ENCODE peak calls at places on chromosomes 1 and 21, in nine cellular contexts. C, B, J, S, F, P, E, O and H are unnamed samples. For H3K4me1, the result is how much of the 10 kb centered on the place peaks cover.

GRCh38 chr21:18070392-18070791 is 174.2 kb upstream of the CHODL start:
- DNase-seq in E (no peak), B (no peak), C (no peak), F (no peak), J (no peak), S (no peak), O (no peak), P (no peak), H (peak)

GRCh38 chr1:108817016-108817415 is 39.9 kb downstream of the AKNAD1 start:
- DNase-seq in O (no peak), P (no peak), F (no peak), S (peak), J (no peak), B (no peak), E (no peak), C (peak), H (peak)

GRCh38 chr1:229190057-229190590 is 80.8 kb upstream of the RAB4A start:
- DNase-seq in E (no peak), B (no peak), P (no peak), S (no peak), J (no peak), F (no peak), O (no peak), C (no peak), H (no peak)

GRCh38 chr21:46274797-46275390 is 10.5 kb downstream of the MCM3AP start:
- DNase-seq in E (no peak), F (no peak), C (no peak), B (no peak), S (no peak), P (no peak), J (no peak), O (no peak), H (no peak)

GRCh38 chr1:168554603-168555520 is 11.1 kb upstream of the XCL2 start:
- DNase-seq in E (no peak), P (no peak), J (no peak), B (no peak), C (no peak), F (no peak), O (no peak), S (no peak), H (no peak)

GRCh38 chr1:161946071-161946987 is 77.3 kb downstream of the OLFML2B start:
- DNase-seq in F (no peak), B (no peak), C (no peak), J (no peak), O (no peak), S (no peak), P (no peak), E (no peak), H (peak)

GRCh38 chr1:106536741-106537140 is 519.7 kb upstream of the PRMT6 start:
- DNase-seq in F (no peak), S (no peak), J (no peak), E (no peak), P (no peak), C (no peak), O (no peak), B (no peak), H (no peak)

GRCh38 chr1:10122926-10123325 is 87.4 kb upstream of the KIF1B start:
- DNase-seq in J (no peak), F (no peak), S (peak), E (peak), C (no peak), O (no peak), P (peak), B (no peak), H (peak)

GRCh38 chr1:207073906-207074820 is 14.5 kb upstream of the C4BPB start:
- DNase-seq in P (no peak), J (no peak), B (no peak), E (no peak), S (no peak), O (no peak), C (no peak), F (no peak), H (no peak)

GRCh38 chr1:226986496-226987178 is 46.5 kb downstream of the COQ8A start:
- DNase-seq in C (no peak), O (no peak), F (no peak), S (no peak), B (no peak), J (no peak), P (no peak), E (peak), H (no peak)

GRCh38 chr1:205963352-205963751 is 20.1 kb upstream of the SLC26A9 start:
- DNase-seq in P (no peak), O (no peak), B (no peak), F (no peak), S (no peak), C (no peak), E (no peak), J (no peak), H (peak)

GRCh38 chr1:207002731-207003146 is 29.8 kb downstream of the C1orf116 start:
- DNase-seq in P (no peak), S (no peak), C (no peak), E (no peak), O (peak), B (no peak), F (no peak), J (no peak), H (no peak)

GRCh38 chr21:25639167-25639921 is at the start of gene JAM2:
- DNase-seq in P (peak), J (no peak), F (peak), B (peak), S (peak), E (peak), O (peak), C (peak), H (peak)

GRCh38 chr1:40742363-40743061 is 41.1 kb upstream of the KCNQ4 start:
- DNase-seq in E (no peak), F (no peak), S (no peak), O (no peak), P (no peak), C (no peak), B (no peak), J (no peak), H (no peak)

GRCh38 chr1:54324031-54324654 is 82.1 kb downstream of the SSBP3 start:
- DNase-seq in E (peak), J (no peak), O (no peak), B (no peak), S (peak), F (peak), P (peak), C (no peak), H (no peak)

GRCh38 chr1:89938171-89939055 is 56.5 kb upstream of the ZNF326 start:
- DNase-seq in F (no peak), S (no peak), C (no peak), J (no peak), B (no peak), P (no peak), E (no peak), O (no peak), H (no peak)

GRCh38 chr1:35442737-35443136 is 114.5 kb downstream of the KIAA0319L start:
- DNase-seq in P (no peak), C (no peak), J (no peak), O (no peak), F (no peak), B (no peak), S (no peak), E (no peak), H (peak)

GRCh38 chr21:32717851-32718316 is 9.9 kb downstream of the SYNJ1 start:
- DNase-seq in E (no peak), C (no peak), F (no peak), B (no peak), J (no peak), P (no peak), O (no peak), S (no peak), H (no peak)

GRCh38 chr1:82062206-82062605 is 261.5 kb downstream of the ADGRL2 start:
- DNase-seq in F (no peak), S (no peak), E (no peak), B (no peak), J (no peak), O (no peak), P (no peak), C (no peak), H (no peak)

GRCh38 chr1:15354580-15354965 is 55.1 kb upstream of the EFHD2 start:
- DNase-seq in B (no peak), O (no peak), J (no peak), C (no peak), E (no peak), S (no peak), P (no peak), F (no peak), H (no peak)

GRCh38 chr1:51583532-51583931 is 33.4 kb upstream of the OSBPL9 start:
- DNase-seq in O (peak), P (peak), E (peak), C (peak), B (no peak), J (peak), F (peak), S (peak), H (peak)

GRCh38 chr21:33682992-33683627 is 40.8 kb downstream of the ITSN1 start:
- DNase-seq in O (no peak), B (peak), F (no peak), P (peak), C (no peak), E (no peak), J (no peak), S (no peak), H (no peak)

GRCh38 chr1:42975038-42975437 is 16.4 kb upstream of the SLC2A1 start:
- DNase-seq in F (no peak), S (no peak), E (no peak), O (no peak), J (no peak), B (no peak), P (no peak), C (peak), H (no peak)

GRCh38 chr21:26224351-26224750 is 53.8 kb upstream of the APP start:
- DNase-seq in C (no peak), J (no peak), E (no peak), F (no peak), O (no peak), S (no peak), P (no peak), B (no peak), H (no peak)

GRCh38 chr21:16454371-16454770 is 724.6 kb downstream of the USP25 start:
- DNase-seq in E (no peak), S (no peak), J (no peak), C (no peak), P (no peak), F (no peak), B (no peak), O (no peak), H (no peak)
- TF ChIP-seq CTCF in E (no peak), S (no peak), J (no peak), C (peak), P (peak), F (peak), B (peak), O (no peak), H (peak)

DNA sequence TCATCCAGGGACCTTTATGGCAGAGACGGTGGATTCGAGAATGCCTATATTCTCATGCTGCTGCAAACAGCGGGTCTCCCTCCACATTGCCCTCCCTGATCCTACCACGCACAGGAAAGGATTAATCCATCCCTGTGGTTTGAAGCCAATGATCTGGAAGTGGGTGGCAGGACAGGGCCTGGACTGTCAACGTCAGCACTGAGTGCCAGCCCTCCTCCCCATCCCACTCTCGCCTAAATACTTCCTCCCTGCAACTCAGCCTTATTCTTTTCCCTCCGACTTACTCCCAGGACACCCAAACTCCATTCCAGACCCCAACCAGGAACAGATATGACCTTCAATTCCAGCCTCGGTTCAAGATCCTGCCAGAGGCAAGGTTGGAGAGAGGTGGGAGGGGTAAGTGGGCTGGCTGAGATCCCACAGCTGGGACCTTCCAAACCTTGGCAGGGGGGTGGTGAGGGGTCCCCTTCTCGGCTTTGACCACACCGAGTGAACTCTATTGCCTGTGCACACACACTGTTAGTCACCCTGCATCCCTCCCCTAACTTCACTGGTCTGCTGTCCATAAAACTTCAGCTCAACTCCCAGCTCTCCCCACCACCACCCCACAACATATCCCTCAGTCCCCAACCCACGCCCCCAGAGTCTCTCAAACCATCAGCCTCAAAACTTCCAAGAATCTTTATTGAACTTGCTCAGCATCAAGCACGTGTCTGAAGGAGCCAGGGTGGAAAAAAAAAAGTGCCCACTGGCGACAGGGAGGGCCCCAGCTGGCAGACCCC is 2.4 kb upstream of the S100A5 start:
- DNase-seq in O (no peak), B (no peak), S (no peak), J (no peak), P (no peak), E (no peak), F (no peak), C (no peak), H (peak)
- H3K4me1 ChIP-seq in O (half or more), B (under half), S (under half), J (half or more), P (under half), E (half or more), F (half or more), C (under half), H (under half)

GRCh38 chr1:94063379-94063778 is 57.6 kb downstream of the ABCA4 start:
- DNase-seq in C (peak), B (peak), J (no peak), O (no peak), F (peak), P (peak), E (peak), S (peak), H (no peak)
- TF ChIP-seq CTCF in C (peak), B (peak), J (peak), O (peak), F (peak), P (peak), E (no peak), S (peak), H (peak)

GRCh38 chr1:234729566-234729965 is 119.6 kb upstream of the IRF2BP2 start:
- DNase-seq in O (no peak), F (no peak), B (no peak), P (no peak), S (no peak), E (peak), J (no peak), C (no peak), H (peak)
- H3K4me1 ChIP-seq in O (half or more), F (half or more), B (half or more), P (under half), S (under half), E (under half), J (under half), C (under half), H (half or more)

DNA sequence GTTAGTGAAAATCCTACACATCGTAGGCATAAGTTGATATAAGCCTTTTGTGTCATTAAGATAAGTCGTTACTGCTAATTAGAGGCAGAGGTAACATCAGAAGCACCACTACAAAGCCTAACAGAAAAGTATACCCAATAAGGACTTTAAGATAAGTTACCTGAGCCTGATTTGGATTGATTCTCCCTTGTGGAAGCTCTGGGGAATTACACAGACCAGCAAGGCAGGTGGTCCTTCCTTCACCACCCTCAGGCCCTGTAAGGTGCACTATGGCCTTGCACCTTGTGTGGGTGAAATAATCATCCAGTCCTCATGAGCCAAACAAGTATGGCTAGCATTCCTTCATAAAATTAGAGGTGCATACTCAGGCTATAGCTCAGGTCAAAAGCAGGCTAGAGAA is 166.7 kb upstream of the CHRM3 start:
- DNase-seq in C (no peak), E (no peak), J (no peak), F (no peak), B (no peak), O (no peak), S (no peak), P (no peak), H (no peak)
- TF ChIP-seq CTCF in C (no peak), E (no peak), J (no peak), F (no peak), B (no peak), O (no peak), S (no peak), P (no peak), H (no peak)

GRCh38 chr21:43338951-43339350 is 88.0 kb downstream of the SIK1 start:
- DNase-seq in C (no peak), S (no peak), E (no peak), O (no peak), B (no peak), F (peak), P (no peak), J (no peak), H (no peak)
- H3K4me1 ChIP-seq in C (under half), S (under half), E (under half), O (under half), B (under half), F (under half), P (under half), J (under half), H (under half)

DNA sequence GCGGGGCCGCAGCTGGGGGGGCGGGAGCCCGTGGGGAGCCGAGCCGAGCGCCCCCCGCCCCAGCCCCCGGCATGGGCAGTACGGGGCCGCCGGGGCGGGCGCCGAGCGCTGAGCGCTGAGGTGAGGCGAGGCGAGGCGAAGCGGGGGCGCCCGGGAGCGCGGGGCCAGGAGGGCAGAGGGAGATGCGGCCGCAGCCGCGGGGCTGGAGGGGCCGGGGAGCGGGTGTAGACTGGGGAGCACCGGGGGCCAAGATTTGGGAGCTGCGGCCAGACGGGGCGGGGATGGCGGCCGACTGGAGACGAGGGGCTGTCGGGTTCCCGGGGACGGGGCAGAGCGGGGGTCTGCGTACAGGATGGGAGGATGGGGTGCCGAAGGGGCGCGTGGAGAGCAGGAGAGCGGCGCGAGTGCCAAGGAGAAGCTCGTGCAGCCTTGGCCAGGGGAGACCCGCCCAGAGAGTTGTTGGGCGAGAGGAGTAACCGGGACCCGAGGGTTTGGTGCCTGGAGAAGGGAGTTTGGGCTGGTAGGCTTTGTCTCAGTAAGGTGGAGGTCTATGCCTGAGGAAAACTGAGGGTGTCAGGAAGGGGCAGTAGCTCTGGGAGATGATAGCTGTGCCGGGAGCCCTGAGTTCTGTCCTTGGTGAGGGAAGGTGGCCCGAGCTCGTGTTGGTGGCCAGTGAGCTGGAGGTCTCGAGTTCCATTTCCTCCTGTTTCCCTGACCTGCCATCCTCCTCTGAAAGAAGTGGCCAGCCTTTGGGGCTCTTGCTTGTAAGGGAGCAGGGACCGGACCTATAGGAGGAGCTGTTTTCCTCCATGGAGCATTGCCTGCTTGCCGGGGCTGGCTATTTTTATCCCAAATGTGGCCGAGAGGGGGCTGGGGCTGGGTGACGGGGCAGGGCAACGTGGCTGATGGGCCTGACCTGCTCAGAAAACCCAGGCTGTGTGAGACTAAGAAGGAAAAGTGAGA is 539 bp downstream of the ATP8B2 start:
- DNase-seq in B (peak), P (peak), S (peak), E (peak), F (peak), C (peak), O (peak), J (peak), H (peak)
- TF ChIP-seq CTCF in B (peak), P (peak), S (peak), E (peak), F (peak), C (peak), O (peak), J (peak), H (peak)